ENCODE peak calls at places on chromosomes 6 and 20, in five cellular contexts. M is activated CD4-positive, alpha-beta memory T cell treated with anti-CD3 and anti-CD28 coated beads for 36 hours; O is HTR-8/SVneo; V is H7; L is non-pigmented ciliary epithelial cell. D is an unnamed sample.

GRCh38 chr6:160348209-160348551 is at the start of gene SLC22A3:
- DNase-seq in O (no peak), L (no peak), M (no peak), V (no peak), D (no peak)

GRCh38 chr20:8130840-8131526 is 1.1 kb upstream of the PLCB1 start:
- DNase-seq in V (no peak), L (no peak), O (no peak), M (no peak), D (no peak)

GRCh38 chr6:133957780-133958242 is 4.8 kb downstream of the TBPL1 start:
- DNase-seq in L (no peak), V (no peak), O (no peak), M (no peak), D (no peak)

GRCh38 chr6:36357872-36358234 is 21.2 kb upstream of the BNIP5 start:
- DNase-seq in O (no peak), M (peak), L (no peak), V (no peak), D (no peak)

GRCh38 chr6:33508935-33509926 is 54.9 kb downstream of the ZBTB9 start:
- DNase-seq in V (peak), M (no peak), O (no peak), L (no peak), D (no peak)

GRCh38 chr6:28789553-28790083 is 134.2 kb downstream of the TRIM27 start:
- DNase-seq in M (peak), V (no peak), L (peak), O (no peak), D (peak)

GRCh38 chr6:34242252-34243130 is 5.8 kb downstream of the HMGA1 start:
- DNase-seq in L (no peak), M (peak), V (peak), O (no peak), D (no peak)

GRCh38 chr6:126764104-126764503 is 354.4 kb upstream of the RSPO3 start:
- DNase-seq in L (no peak), O (no peak), M (no peak), V (no peak), D (no peak)

GRCh38 chr6:292506-293184 is 358 bp downstream of the DUSP22 start:
- DNase-seq in L (no peak), O (peak), M (peak), V (peak), D (peak)

GRCh38 chr20:59776626-59777320 is 156.7 kb downstream of the SYCP2 start:
- DNase-seq in O (no peak), M (no peak), L (no peak), V (peak), D (no peak)

GRCh38 chr6:37236921-37237320 is 20.7 kb upstream of the TBC1D22B start:
- DNase-seq in V (no peak), O (no peak), L (no peak), M (no peak), D (peak)

GRCh38 chr6:144190593-144190992 is 40.3 kb downstream of the STX11 start:
- DNase-seq in L (peak), V (no peak), M (no peak), O (no peak), D (peak)

GRCh38 chr20:31740208-31740607 is 1.1 kb downstream of the TPX2 start:
- DNase-seq in M (peak), L (no peak), O (peak), V (no peak), D (peak)

GRCh38 chr6:64489760-64490159 is 854.2 kb downstream of the PHF3 start:
- DNase-seq in O (no peak), V (no peak), M (no peak), L (no peak), D (no peak)

GRCh38 chr6:4055420-4056041 is 23.4 kb downstream of the FAM217A start:
- DNase-seq in V (no peak), L (peak), O (peak), M (no peak), D (peak)

GRCh38 chr20:4082406-4083102 is 67.2 kb upstream of the RNF24 start:
- DNase-seq in O (peak), M (peak), L (no peak), V (peak), D (peak)

D was measured in A172.